ENCODE peak calls at places on chromosomes 13 and 19, in five cellular contexts. W is tibial artery; L is HAP-1; V is effector memory CD4-positive, alpha-beta T cell; O is mucosa of descending colon. H is an unnamed sample.

GRCh38 chr13:28545583-28546333 is 50.8 kb upstream of the FLT1 start:
- DNase-seq in O (no peak), L (no peak), W (no peak), V (no peak), H (no peak)

GRCh38 chr13:64453831-64454230 is 2776.3 kb downstream of the PCDH9 start:
- DNase-seq in O (no peak), V (no peak), L (no peak), W (no peak), H (no peak)

GRCh38 chr13:98189841-98190505 is 12.9 kb upstream of the RNF113B start:
- DNase-seq in W (no peak), V (no peak), L (peak; percentile 79), O (no peak), H (no peak)

GRCh38 chr13:100235311-100235901 is 146.5 kb downstream of the PCCA start:
- DNase-seq in W (no peak), O (no peak), V (no peak), L (peak; percentile 38), H (no peak)

GRCh38 chr19:3781603-3782002 is 4.6 kb downstream of the MATK start:
- DNase-seq in W (no peak), L (no peak), V (no peak), O (no peak), H (no peak)

GRCh38 chr19:16465239-16465638 is 6.5 kb downstream of the EPS15L1 start:
- DNase-seq in W (no peak), V (no peak), L (no peak), O (no peak), H (no peak)

GRCh38 chr13:107767119-107767518 is 448.2 kb downstream of the LIG4 start:
- DNase-seq in O (no peak), V (no peak), L (no peak), W (no peak), H (no peak)

GRCh38 chr13:21054313-21054712 is 7.1 kb downstream of the LATS2 start:
- DNase-seq in O (no peak), V (no peak), W (no peak), L (no peak), H (peak; percentile 31)

GRCh38 chr13:41005709-41006108 is 13.4 kb downstream of the ELF1 start:
- DNase-seq in W (no peak), L (no peak), V (no peak), O (no peak), H (no peak)

GRCh38 chr19:17829855-17830566 is 8.7 kb upstream of the INSL3 start:
- DNase-seq in W (no peak), V (no peak), L (no peak), O (peak; percentile 67), H (peak; percentile 76)

GRCh38 chr13:112179995-112180394 is 113.0 kb downstream of the SOX1 start:
- DNase-seq in O (no peak), V (no peak), W (no peak), L (no peak), H (no peak)

GRCh38 chr13:41864658-41865057 is 96.3 kb downstream of the VWA8 start:
- DNase-seq in V (no peak), W (no peak), O (no peak), L (no peak), H (no peak)

GRCh38 chr19:51508059-51508733 is 6.6 kb upstream of the SIGLEC12 start:
- DNase-seq in V (no peak), O (no peak), L (no peak), W (no peak), H (no peak)

GRCh38 chr13:27201661-27202060 is 30.1 kb upstream of the USP12 start:
- DNase-seq in L (no peak), O (no peak), V (no peak), W (no peak), H (no peak)

GRCh38 chr13:46171223-46171622 is 10.8 kb downstream of the LCP1 start:
- DNase-seq in O (no peak), L (no peak), V (no peak), W (no peak), H (no peak)

GRCh38 chr19:39645800-39646411 is 9.8 kb upstream of the LGALS16 start:
- DNase-seq in L (peak; percentile 50), V (no peak), W (no peak), O (no peak), H (no peak)

DNA sequence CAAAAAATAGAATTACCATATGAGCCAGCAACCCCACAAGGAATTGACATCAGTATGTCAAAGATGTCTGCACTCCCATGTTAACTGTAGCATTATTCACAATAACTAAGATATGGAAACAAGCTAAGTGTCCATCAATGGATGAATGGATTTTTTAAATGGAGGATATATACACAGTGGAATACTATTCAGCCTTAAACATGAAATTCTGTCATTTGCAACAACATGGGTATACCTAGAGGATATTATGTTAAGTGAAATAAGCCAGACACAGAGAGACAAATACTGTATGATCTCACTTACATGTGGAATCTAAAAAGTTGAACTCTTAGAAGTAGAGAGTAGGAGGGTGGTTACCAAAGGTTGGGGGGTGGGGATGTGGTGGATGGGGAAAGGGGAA is 8.0 kb upstream of the ZNF567 start:
- DNase-seq in O (no peak), V (no peak), W (no peak), L (no peak), H (no peak)
- H3K36me3 ChIP-seq in O (no peaks in the 10 kb centered on the region), V (peaks cover 21% of the 10 kb centered on the region), W (peaks cover 46% of the 10 kb centered on the region), L (peaks cover 4% of the 10 kb centered on the region), H (no peaks in the 10 kb centered on the region)

GRCh38 chr19:48301886-48302599 is 23.3 kb upstream of the EMP3 start:
- DNase-seq in L (no peak), O (no peak), V (no peak), W (no peak), H (no peak)
- H3K9me3 ChIP-seq in L (no peaks in the 10 kb centered on the region), O (no peaks in the 10 kb centered on the region), V (no peaks in the 10 kb centered on the region), W (no peaks in the 10 kb centered on the region), H (no peaks in the 10 kb centered on the region)

DNA sequence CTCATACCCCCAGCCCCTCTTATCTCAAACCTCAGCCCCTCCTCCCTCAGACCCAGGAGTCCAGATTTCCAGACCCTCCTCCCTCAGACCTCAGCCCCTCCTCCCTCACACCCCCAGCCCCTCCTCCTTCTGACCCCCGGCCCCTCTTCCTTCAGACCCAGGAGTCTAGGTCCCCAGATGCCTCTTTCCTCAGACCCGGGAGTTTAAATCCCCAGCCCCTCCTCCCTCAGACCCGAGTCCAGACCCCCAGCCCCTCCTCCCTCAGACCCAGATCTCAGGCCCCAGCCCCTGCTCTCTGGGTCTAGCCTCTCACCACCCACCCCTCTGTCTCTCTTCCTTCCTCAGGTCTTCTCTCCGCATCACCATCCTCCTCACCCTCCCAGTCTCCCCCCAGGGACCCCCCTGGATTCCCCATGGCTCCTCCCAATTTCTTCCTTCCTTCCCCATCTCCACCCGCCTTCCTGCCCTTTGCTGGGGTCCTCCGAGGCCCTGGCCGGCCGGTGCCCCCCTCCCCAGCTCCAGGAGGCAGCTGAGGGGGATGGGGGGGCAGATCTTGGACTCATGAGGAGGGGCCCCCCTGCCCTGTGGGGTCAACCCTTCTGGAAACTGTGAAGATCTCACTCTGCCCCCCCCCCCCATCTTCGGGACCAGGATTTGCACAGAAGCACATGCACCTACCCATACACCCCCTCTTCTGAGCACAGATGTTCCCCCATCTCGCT is 10.7 kb downstream of the BCL3 start:
- DNase-seq in W (no peak), O (no peak), L (no peak), V (no peak), H (no peak)
- H3K4me3 ChIP-seq in W (no peak overlapping the region), O (no peak overlapping the region), L (no peak overlapping the region), V (no peak overlapping the region), H (no peak overlapping the region)

DNA sequence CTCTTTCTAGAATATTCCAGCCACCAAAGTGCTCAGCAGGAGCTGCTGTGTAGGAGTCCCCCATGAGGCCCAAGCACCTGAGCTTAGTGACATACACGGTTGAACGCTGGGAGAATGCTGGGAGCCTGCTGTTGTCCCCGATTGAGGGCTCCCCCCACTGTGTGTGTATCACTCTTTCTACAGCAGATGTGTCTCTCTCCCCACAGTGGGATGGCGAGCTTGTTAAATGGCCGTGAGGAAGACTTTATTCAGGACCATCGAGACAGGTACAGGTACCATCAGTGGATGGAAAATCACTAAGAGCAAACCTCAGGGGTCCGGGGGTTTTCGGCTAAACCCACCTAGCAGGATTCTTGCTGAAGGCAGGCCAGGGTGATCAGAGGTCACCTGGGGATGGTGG is 22.7 kb downstream of the EPN1 start:
- DNase-seq in O (no peak), L (no peak), V (no peak), W (peak; percentile 48), H (no peak)
- H3K36me3 ChIP-seq in O (no peaks in the 10 kb centered on the region), L (peaks cover 21% of the 10 kb centered on the region), V (peaks cover 46% of the 10 kb centered on the region), W (peaks cover 81% of the 10 kb centered on the region), H (peaks cover 14% of the 10 kb centered on the region)

GRCh38 chr19:37226248-37226647 is 8.2 kb downstream of the ZNF383 start:
- DNase-seq in O (no peak), L (no peak), V (no peak), W (no peak), H (no peak)

GRCh38 chr19:37227996-37228395 is 10.0 kb downstream of the ZNF383 start:
- DNase-seq in V (no peak), O (no peak), W (no peak), L (peak; percentile 41), H (no peak)
- H3K9me3 ChIP-seq in V (no peaks in the 10 kb centered on the region), O (peaks cover 97% of the 10 kb centered on the region), W (peaks cover 35% of the 10 kb centered on the region), L (no peaks in the 10 kb centered on the region), H (no peaks in the 10 kb centered on the region)

GRCh38 chr19:28424662-28425430 is 788.1 kb downstream of the UQCRFS1 start:
- DNase-seq in W (no peak), L (no peak), V (no peak), O (no peak), H (no peak)
- H3K4me3 ChIP-seq in W (no peak overlapping the region), L (no peak overlapping the region), V (no peak overlapping the region), O (no peak overlapping the region), H (no peak overlapping the region)

GRCh38 chr13:113243847-113244246 is 34.4 kb downstream of the CUL4A start:
- DNase-seq in O (no peak), V (no peak), W (no peak), L (no peak), H (no peak)
- H3K36me3 ChIP-seq in O (peaks cover 6% of the 10 kb centered on the region), V (peaks cover 74% of the 10 kb centered on the region), W (peaks cover 100% of the 10 kb centered on the region), L (peaks cover 49% of the 10 kb centered on the region), H (peaks cover 59% of the 10 kb centered on the region)

GRCh38 chr19:42693760-42694350 is 46.4 kb downstream of the PSG3 start:
- DNase-seq in O (no peak), L (peak; percentile 62), V (no peak), W (no peak), H (no peak)

GRCh38 chr19:42697884-42698283 is 42.4 kb downstream of the PSG3 start:
- DNase-seq in W (no peak), O (no peak), V (no peak), L (no peak), H (no peak)

GRCh38 chr19:42695811-42696503 is 44.3 kb downstream of the PSG3 start:
- DNase-seq in V (no peak), L (no peak), W (no peak), O (no peak), H (no peak)
- H3K9me3 ChIP-seq in V (no peaks in the 10 kb centered on the region), L (no peaks in the 10 kb centered on the region), W (no peaks in the 10 kb centered on the region), O (no peaks in the 10 kb centered on the region), H (no peaks in the 10 kb centered on the region)